ENCODE peak calls at places on chromosomes 2 and 18, in four cellular contexts. One of them, this sample, is unnamed.

GRCh38 chr2:88600038-88600465 is 27.2 kb downstream of the EIF2AK3 start:
- DNase-seq in anterior cingulate cortex: no peak
- DNase-seq in dermis blood vessel endothelial cell: peak; percentile 100
- DNase-seq in KBM-7: peak; percentile 55
- DNase-seq in this sample: peak; percentile 87

GRCh38 chr18:32773187-32773712 is 427 bp upstream of the KLHL14 start:
- DNase-seq in anterior cingulate cortex: no peak
- DNase-seq in dermis blood vessel endothelial cell: no peak
- DNase-seq in KBM-7: no peak
- DNase-seq in this sample: peak; percentile 53

GRCh38 chr2:9795071-9795470 is 48.2 kb upstream of the TAF1B start:
- DNase-seq in anterior cingulate cortex: no peak
- DNase-seq in dermis blood vessel endothelial cell: no peak
- DNase-seq in KBM-7: no peak
- DNase-seq in this sample: no peak

GRCh38 chr2:181036848-181037603 is 56.6 kb downstream of the UBE2E3 start:
- DNase-seq in anterior cingulate cortex: no peak
- DNase-seq in dermis blood vessel endothelial cell: peak; percentile 15
- DNase-seq in KBM-7: no peak
- DNase-seq in this sample: no peak

GRCh38 chr18:46623541-46623940 is 33.5 kb downstream of the LOXHD1 start:
- DNase-seq in anterior cingulate cortex: no peak
- DNase-seq in dermis blood vessel endothelial cell: peak; percentile 41
- DNase-seq in KBM-7: peak; percentile 88
- DNase-seq in this sample: no peak

GRCh38 chr2:117958186-117958585 is 55.7 kb downstream of the CCDC93 start:
- DNase-seq in anterior cingulate cortex: no peak
- DNase-seq in dermis blood vessel endothelial cell: peak; percentile 77
- DNase-seq in KBM-7: no peak
- DNase-seq in this sample: no peak

GRCh38 chr2:31397099-31397498 is 17.4 kb downstream of the XDH start:
- DNase-seq in anterior cingulate cortex: no peak
- DNase-seq in dermis blood vessel endothelial cell: no peak
- DNase-seq in KBM-7: no peak
- DNase-seq in this sample: no peak

GRCh38 chr2:234500394-234501006 is 3.6 kb upstream of the ARL4C start:
- DNase-seq in anterior cingulate cortex: no peak
- DNase-seq in dermis blood vessel endothelial cell: peak; percentile 80
- DNase-seq in KBM-7: peak; percentile 27
- DNase-seq in this sample: peak; percentile 92

GRCh38 chr2:165440367-165440766 is 29.1 kb upstream of the CSRNP3 start:
- DNase-seq in anterior cingulate cortex: no peak
- DNase-seq in dermis blood vessel endothelial cell: peak; percentile 5
- DNase-seq in KBM-7: no peak
- DNase-seq in this sample: no peak

GRCh38 chr2:9765611-9766531 is 77.4 kb upstream of the TAF1B start:
- DNase-seq in anterior cingulate cortex: no peak
- DNase-seq in dermis blood vessel endothelial cell: no peak
- DNase-seq in KBM-7: no peak
- DNase-seq in this sample: no peak

GRCh38 chr18:33467531-33467930 is 27.0 kb upstream of the CCDC178 start:
- DNase-seq in anterior cingulate cortex: no peak
- DNase-seq in dermis blood vessel endothelial cell: no peak
- DNase-seq in KBM-7: no peak
- DNase-seq in this sample: no peak

GRCh38 chr18:48485828-48486405 is 52.9 kb upstream of the CTIF start:
- DNase-seq in anterior cingulate cortex: no peak
- DNase-seq in dermis blood vessel endothelial cell: no peak
- DNase-seq in KBM-7: no peak
- DNase-seq in this sample: no peak

GRCh38 chr2:9086465-9086864 is 83.0 kb upstream of the MBOAT2 start:
- DNase-seq in anterior cingulate cortex: no peak
- DNase-seq in dermis blood vessel endothelial cell: no peak
- DNase-seq in KBM-7: no peak
- DNase-seq in this sample: no peak

GRCh38 chr2:75562513-75562864 is 1.8 kb upstream of the EVA1A start:
- DNase-seq in anterior cingulate cortex: no peak
- DNase-seq in dermis blood vessel endothelial cell: peak; percentile 52
- DNase-seq in KBM-7: no peak
- DNase-seq in this sample: no peak

This sample was measured in OCI-LY7.